ENCODE peak calls at places on chromosomes 16 and 17, in ten cellular contexts. One of them, this sample, is unnamed.
A peak's percentile ranks its signal among the peaks of the same experiment; 100 is the strongest.

GRCh38 chr17:70629902-70630301 is 460.6 kb downstream of the KCNJ2 start:
- DNase-seq in HuH-7: no peak
- DNase-seq in islet precursor cell: no peak
- DNase-seq in gastrocnemius medialis: no peak
- DNase-seq in ureter: no peak
- DNase-seq in stromal cell of bone marrow: peak; percentile 6
- DNase-seq in skeletal muscle cell: no peak
- DNase-seq in astrocyte of the cerebellum: no peak
- DNase-seq in right lobe of liver: no peak
- DNase-seq in omental fat pad: no peak
- DNase-seq in this sample: no peak

GRCh38 chr17:58327363-58328194 is 1.0 kb downstream of the TSPOAP1 start:
- DNase-seq in HuH-7: no peak
- DNase-seq in islet precursor cell: no peak
- DNase-seq in gastrocnemius medialis: no peak
- DNase-seq in ureter: no peak
- DNase-seq in stromal cell of bone marrow: no peak
- DNase-seq in skeletal muscle cell: no peak
- DNase-seq in astrocyte of the cerebellum: no peak
- DNase-seq in right lobe of liver: no peak
- DNase-seq in omental fat pad: no peak
- DNase-seq in this sample: no peak

GRCh38 chr17:44549736-44550135 is 7.5 kb upstream of the FZD2 start:
- DNase-seq in HuH-7: no peak
- DNase-seq in islet precursor cell: no peak
- DNase-seq in gastrocnemius medialis: no peak
- DNase-seq in ureter: no peak
- DNase-seq in stromal cell of bone marrow: no peak
- DNase-seq in skeletal muscle cell: no peak
- DNase-seq in astrocyte of the cerebellum: no peak
- DNase-seq in right lobe of liver: no peak
- DNase-seq in omental fat pad: no peak
- DNase-seq in this sample: no peak

GRCh38 chr17:42116705-42117396 is 4.3 kb downstream of the KAT2A start:
- DNase-seq in HuH-7: peak; percentile 92
- DNase-seq in islet precursor cell: peak; percentile 95
- DNase-seq in gastrocnemius medialis: peak; percentile 62
- DNase-seq in ureter: peak; percentile 88
- DNase-seq in stromal cell of bone marrow: peak; percentile 60
- DNase-seq in skeletal muscle cell: peak; percentile 31
- DNase-seq in astrocyte of the cerebellum: peak; percentile 62
- DNase-seq in right lobe of liver: peak; percentile 78
- DNase-seq in omental fat pad: peak; percentile 78
- DNase-seq in this sample: peak; percentile 62

GRCh38 chr17:47840742-47841487 is at the start of gene SCRN2:
- DNase-seq in HuH-7: peak; percentile 97
- DNase-seq in islet precursor cell: peak; percentile 99
- DNase-seq in gastrocnemius medialis: peak; percentile 75
- DNase-seq in ureter: peak; percentile 93
- DNase-seq in stromal cell of bone marrow: peak; percentile 62
- DNase-seq in skeletal muscle cell: no peak
- DNase-seq in astrocyte of the cerebellum: peak; percentile 27
- DNase-seq in right lobe of liver: peak; percentile 91
- DNase-seq in omental fat pad: peak; percentile 76
- DNase-seq in this sample: peak; percentile 34

GRCh38 chr16:49010396-49010795 is 271.2 kb downstream of the CBLN1 start:
- DNase-seq in HuH-7: no peak
- DNase-seq in islet precursor cell: no peak
- DNase-seq in gastrocnemius medialis: no peak
- DNase-seq in ureter: no peak
- DNase-seq in stromal cell of bone marrow: no peak
- DNase-seq in skeletal muscle cell: no peak
- DNase-seq in astrocyte of the cerebellum: no peak
- DNase-seq in right lobe of liver: no peak
- DNase-seq in omental fat pad: no peak
- DNase-seq in this sample: no peak

GRCh38 chr16:51225902-51226301 is 74.8 kb upstream of the SALL1 start:
- DNase-seq in HuH-7: no peak
- DNase-seq in islet precursor cell: no peak
- DNase-seq in gastrocnemius medialis: no peak
- DNase-seq in ureter: no peak
- DNase-seq in stromal cell of bone marrow: no peak
- DNase-seq in skeletal muscle cell: no peak
- DNase-seq in astrocyte of the cerebellum: no peak
- DNase-seq in right lobe of liver: no peak
- DNase-seq in omental fat pad: no peak
- DNase-seq in this sample: no peak

GRCh38 chr17:83176272-83176955 is 97.0 kb downstream of the METRNL start:
- DNase-seq in HuH-7: no peak
- DNase-seq in islet precursor cell: peak; percentile 43
- DNase-seq in gastrocnemius medialis: no peak
- DNase-seq in ureter: peak; percentile 36
- DNase-seq in stromal cell of bone marrow: no peak
- DNase-seq in skeletal muscle cell: no peak
- DNase-seq in astrocyte of the cerebellum: no peak
- DNase-seq in right lobe of liver: peak; percentile 12
- DNase-seq in omental fat pad: no peak
- DNase-seq in this sample: no peak

This sample was measured in AG04450.